ENCODE peak calls at places on chromosomes 4 and X, in six cellular contexts. L is mesothelial cell of epicardium; J is stimulated activated CD4-positive, alpha-beta T cell treated with anti-CD3 and anti-CD28 coated beads, Interleukin-2, amount 100 ng/mL, for 24 hours; D is stimulated activated CD8-positive, alpha-beta memory T cell treated with anti-CD3 and anti-CD28 coated beads, Interleukin-7, amount 100 ng/mL, for 24 hours; W is tibial nerve; X is NCI-H345. I is an unnamed sample.

GRCh38 chr4:128241425-128241913 is 46.1 kb downstream of the PGRMC2 start:
- DNase-seq in L (no peak), J (no peak), D (no peak), W (peak), X (no peak), I (no peak)

GRCh38 chr4:182916483-182917181 is 554 bp downstream of the DCTD start:
- DNase-seq in L (peak), J (peak), D (peak), W (peak), X (peak), I (no peak)

GRCh38 chr4:15778191-15778741 is at the start of gene CD38:
- DNase-seq in L (no peak), J (peak), D (no peak), W (no peak), X (no peak), I (no peak)

GRCh38 chr4:38523524-38524448 is 140.2 kb upstream of the KLF3 start:
- DNase-seq in L (no peak), J (peak), D (no peak), W (no peak), X (no peak), I (peak)

GRCh38 chrX:110944323-110944761 is 148.7 kb upstream of the CHRDL1 start:
- DNase-seq in L (no peak), J (no peak), D (no peak), W (no peak), X (peak), I (no peak)

GRCh38 chr4:157722146-157722545 is 450.7 kb downstream of the GASK1B start:
- DNase-seq in L (no peak), J (no peak), D (no peak), W (no peak), X (no peak), I (no peak)

GRCh38 chr4:92299152-92299551 is 4.6 kb upstream of the GRID2 start:
- DNase-seq in L (no peak), J (no peak), D (no peak), W (no peak), X (peak), I (no peak)

GRCh38 chr4:47471591-47471990 is 8.1 kb upstream of the COMMD8 start:
- DNase-seq in L (no peak), J (no peak), D (no peak), W (no peak), X (no peak), I (no peak)

GRCh38 chr4:6926681-6927478 is 17.3 kb downstream of the TBC1D14 start:
- DNase-seq in L (peak), J (peak), D (no peak), W (no peak), X (no peak), I (peak)

GRCh38 chr4:158161561-158162354 is 11.1 kb downstream of the GASK1B start:
- DNase-seq in L (no peak), J (no peak), D (no peak), W (peak), X (no peak), I (no peak)

GRCh38 chr4:75179510-75179909 is 246.6 kb downstream of the PARM1 start:
- DNase-seq in L (no peak), J (no peak), D (no peak), W (no peak), X (peak), I (no peak)

GRCh38 chrX:40479777-40480318 is 100.9 kb upstream of the ATP6AP2 start:
- DNase-seq in L (no peak), J (no peak), D (no peak), W (no peak), X (no peak), I (no peak)

GRCh38 chr4:52071786-52072552 is 20.9 kb downstream of the SPATA18 start:
- DNase-seq in L (no peak), J (no peak), D (no peak), W (no peak), X (no peak), I (no peak)

GRCh38 chr4:24527371-24527770 is 57.0 kb downstream of the DHX15 start:
- DNase-seq in L (no peak), J (no peak), D (no peak), W (no peak), X (no peak), I (no peak)